ENCODE peak calls at places on chromosomes 2 and 18, in nine cellular contexts. R is cardiac muscle cell; F is tibial nerve; I is mucosa of descending colon; Q is astrocyte; L is WERI-Rb-1; O is brain microvascular endothelial cell; H is sigmoid colon; S is CD8-positive, alpha-beta T cell. C is an unnamed sample.

GRCh38 chr2:28394331-28394877 is 1.7 kb downstream of the FOSL2 start:
- DNase-seq in R (no peak), F (peak; percentile 53), I (peak; percentile 73), Q (peak; percentile 56), L (no peak), O (peak; percentile 65), H (peak; percentile 91), S (no peak), C (peak; percentile 29)

GRCh38 chr18:10062941-10063300 is 149.1 kb downstream of the VAPA start:
- DNase-seq in R (no peak), F (no peak), I (no peak), Q (no peak), L (no peak), O (no peak), H (no peak), S (no peak), C (no peak)

GRCh38 chr2:38810488-38810887 is 32.5 kb downstream of the GEMIN6 start:
- DNase-seq in R (no peak), F (no peak), I (no peak), Q (no peak), L (no peak), O (no peak), H (no peak), S (no peak), C (no peak)

GRCh38 chr2:173217106-173217840 is 137.4 kb upstream of the CDCA7 start:
- DNase-seq in R (no peak), F (no peak), I (no peak), Q (peak; percentile 46), L (peak; percentile 75), O (no peak), H (no peak), S (no peak), C (peak; percentile 10)

GRCh38 chr2:195408811-195409210 is 248.2 kb upstream of the SLC39A10 start:
- DNase-seq in R (no peak), F (no peak), I (no peak), Q (peak; percentile 13), L (no peak), O (no peak), H (no peak), S (no peak), C (no peak)

GRCh38 chr2:18626256-18626668 is 36.9 kb upstream of the NT5C1B start:
- DNase-seq in R (no peak), F (no peak), I (no peak), Q (peak; percentile 51), L (no peak), O (peak; percentile 66), H (no peak), S (no peak), C (peak; percentile 50)

GRCh38 chr18:75656035-75656434 is 228.5 kb upstream of the SMIM21 start:
- DNase-seq in R (no peak), F (no peak), I (no peak), Q (no peak), L (no peak), O (no peak), H (no peak), S (no peak), C (no peak)

GRCh38 chr2:106970471-106971261 is 84.7 kb upstream of the ST6GAL2 start:
- DNase-seq in R (no peak), F (no peak), I (no peak), Q (peak; percentile 42), L (no peak), O (peak; percentile 86), H (no peak), S (no peak), C (peak; percentile 60)

GRCh38 chr2:24993797-24994196 is 22.0 kb upstream of the DNAJC27 start:
- DNase-seq in R (no peak), F (no peak), I (no peak), Q (peak; percentile 50), L (no peak), O (no peak), H (no peak), S (no peak), C (no peak)

GRCh38 chr2:862356-862687 is 88.3 kb upstream of the SNTG2 start:
- DNase-seq in R (no peak), F (no peak), I (no peak), Q (no peak), L (no peak), O (no peak), H (no peak), S (peak; percentile 36), C (no peak)

GRCh38 chr18:21632393-21632792 is 20.3 kb downstream of the SNRPD1 start:
- DNase-seq in R (no peak), F (no peak), I (no peak), Q (no peak), L (no peak), O (no peak), H (no peak), S (no peak), C (no peak)

GRCh38 chr2:226791056-226791486 is 8.5 kb downstream of the IRS1 start:
- DNase-seq in R (peak; percentile 58), F (no peak), I (peak; percentile 74), Q (peak; percentile 72), L (peak; percentile 38), O (peak; percentile 59), H (peak; percentile 86), S (no peak), C (no peak)

GRCh38 chr2:112662702-112663101 is 17.0 kb downstream of the SLC20A1 start:
- DNase-seq in R (no peak), F (no peak), I (no peak), Q (no peak), L (no peak), O (no peak), H (no peak), S (no peak), C (no peak)

GRCh38 chr18:80172056-80172455 is 63.0 kb downstream of the ADNP2 start:
- DNase-seq in R (no peak), F (no peak), I (no peak), Q (peak; percentile 52), L (no peak), O (no peak), H (no peak), S (no peak), C (no peak)

GRCh38 chr18:80173060-80173459 is 64.0 kb downstream of the ADNP2 start:
- DNase-seq in R (no peak), F (no peak), I (no peak), Q (no peak), L (no peak), O (no peak), H (no peak), S (no peak), C (no peak)

GRCh38 chr18:80170395-80171094 is 61.5 kb downstream of the ADNP2 start:
- DNase-seq in R (no peak), F (no peak), I (no peak), Q (no peak), L (no peak), O (no peak), H (no peak), S (no peak), C (no peak)

GRCh38 chr18:80169607-80170006 is 60.5 kb downstream of the ADNP2 start:
- DNase-seq in R (no peak), F (no peak), I (no peak), Q (no peak), L (no peak), O (no peak), H (no peak), S (no peak), C (peak; percentile 51)

GRCh38 chr18:80171190-80171872 is 62.3 kb downstream of the ADNP2 start:
- DNase-seq in R (peak; percentile 36), F (peak; percentile 44), I (no peak), Q (peak; percentile 83), L (peak; percentile 76), O (no peak), H (no peak), S (peak; percentile 72), C (no peak)
- H3K4me3 ChIP-seq in R (no peak overlapping the region), F (peak overlapping the region; percentile 1), I (no peak overlapping the region), Q (no peak overlapping the region), L (no peak overlapping the region), O (peak overlapping the region; percentile 9), H (peak overlapping the region; percentile 44), S (no peak overlapping the region), C (no peak overlapping the region)

DNA sequence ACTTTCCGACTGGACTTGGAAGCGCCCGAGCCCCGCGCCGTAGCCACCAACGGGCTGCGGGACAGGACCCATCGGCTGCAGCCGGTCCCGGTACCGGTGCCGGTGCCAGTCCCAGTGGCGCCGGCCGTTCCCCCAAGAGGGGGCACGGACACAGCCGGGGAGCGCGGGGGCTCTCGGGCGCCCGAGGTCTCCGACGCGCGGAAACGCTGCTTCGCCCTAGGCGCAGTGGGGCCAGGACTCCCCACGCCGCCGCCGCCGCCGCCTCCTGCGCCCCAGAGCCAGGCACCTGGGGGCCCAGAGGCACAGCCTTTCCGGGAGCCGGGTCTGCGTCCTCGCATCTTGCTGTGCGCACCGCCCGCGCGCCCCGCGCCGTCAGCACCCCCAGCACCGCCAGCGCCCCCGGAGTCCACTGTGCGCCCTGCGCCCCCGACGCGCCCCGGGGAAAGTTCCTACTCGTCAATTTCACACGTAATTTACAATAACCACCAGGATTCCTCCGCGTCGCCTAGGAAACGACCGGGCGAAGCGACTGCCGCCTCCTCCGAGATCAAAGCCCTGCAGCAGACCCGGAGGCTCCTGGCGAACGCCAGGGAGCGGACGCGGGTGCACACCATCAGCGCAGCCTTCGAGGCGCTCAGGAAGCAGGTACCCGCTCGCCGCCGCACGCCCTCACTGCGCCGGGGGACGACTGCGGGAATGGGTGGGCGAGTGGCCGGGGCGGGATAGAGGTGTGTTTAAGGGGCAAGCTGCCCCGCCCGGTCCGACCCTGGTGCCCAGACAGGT is 713 bp downstream of the ATOH8 start:
- DNase-seq in R (peak; percentile 65), F (no peak), I (peak; percentile 62), Q (peak; percentile 42), L (peak; percentile 36), O (no peak), H (no peak), S (no peak), C (no peak)
- TF ChIP-seq CTCF in R (peak; percentile 4), F (peak; percentile 36), I (no peak), Q (no peak), L (peak; percentile 20), O (peak; percentile 34), H (peak; percentile 19), S (no peak), C (no peak)

GRCh38 chr2:119590873-119591272 is 46.6 kb downstream of the CFAP221 start:
- DNase-seq in R (no peak), F (no peak), I (no peak), Q (no peak), L (no peak), O (no peak), H (no peak), S (no peak), C (no peak)
- H3K36me3 ChIP-seq in R (no peaks in the 10 kb centered on the region), F (no peaks in the 10 kb centered on the region), I (no peaks in the 10 kb centered on the region), Q (no peaks in the 10 kb centered on the region), L (no peaks in the 10 kb centered on the region), O (no peaks in the 10 kb centered on the region), H (no peaks in the 10 kb centered on the region), S (no peaks in the 10 kb centered on the region), C (no peaks in the 10 kb centered on the region)

DNA sequence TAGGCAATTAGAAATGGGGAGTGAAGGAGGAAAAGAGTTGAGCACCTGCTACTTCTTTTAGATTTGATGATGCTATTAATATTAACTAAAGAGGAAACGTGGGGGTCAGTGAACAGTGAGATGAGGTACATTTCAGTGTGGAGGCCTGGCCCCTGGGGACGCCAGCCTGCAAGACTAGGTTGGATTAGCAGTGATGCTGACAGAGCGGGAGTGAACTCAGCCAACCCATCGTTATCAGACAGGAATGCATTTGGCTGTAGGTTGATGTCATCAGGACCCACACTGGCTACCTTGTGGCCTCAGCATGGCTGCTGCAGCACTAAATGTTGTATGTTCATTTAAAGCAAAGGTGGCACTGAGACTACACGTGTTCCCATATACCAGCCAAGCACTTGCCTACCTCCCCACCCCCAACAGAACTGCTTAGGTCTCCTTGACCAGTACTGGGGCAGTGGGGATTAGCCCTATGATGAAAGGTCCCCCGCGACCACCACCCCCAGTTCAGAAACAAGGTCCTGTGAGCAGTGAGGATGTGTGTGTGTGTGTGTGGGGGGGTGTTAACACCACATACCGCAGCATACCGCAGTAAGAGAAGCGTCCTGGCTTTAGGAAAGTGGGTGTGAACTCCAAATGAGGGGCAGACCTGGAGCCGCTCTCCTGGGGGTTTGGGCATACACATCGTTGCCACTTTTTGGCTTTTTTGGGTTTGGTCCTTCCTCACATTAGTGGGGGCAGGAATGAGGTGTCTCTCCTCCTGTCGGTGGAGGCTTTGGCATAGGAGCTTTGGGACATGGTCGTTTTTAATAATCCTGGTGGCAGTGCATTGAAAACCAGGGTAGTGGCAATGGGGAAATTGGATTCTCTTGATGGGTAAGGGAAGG is 26.1 kb downstream of the DGKD start:
- DNase-seq in R (no peak), F (no peak), I (no peak), Q (peak; percentile 23), L (peak; percentile 32), O (peak; percentile 33), H (no peak), S (no peak), C (no peak)
- H3K4me3 ChIP-seq in R (no peak overlapping the region), F (no peak overlapping the region), I (no peak overlapping the region), Q (no peak overlapping the region), L (no peak overlapping the region), O (no peak overlapping the region), H (no peak overlapping the region), S (no peak overlapping the region), C (no peak overlapping the region)